ENCODE peak calls at places on chromosomes 3 and 15, in seven cellular contexts. R is mucosa of descending colon, D is Peyer's patch, U is midbrain, T is H9, S is sigmoid colon, F is occipital lobe. A is an unnamed sample.

GRCh38 chr3:7651213-7651612 is 790.3 kb downstream of the GRM7 start:
- DNase-seq in R (no peak), D (no peak), U (no peak), T (no peak), S (no peak), F (no peak), A (no peak)

GRCh38 chr3:58206406-58207011 is 4.3 kb downstream of the DNASE1L3 start:
- DNase-seq in R (no peak), D (no peak), U (no peak), T (no peak), S (no peak), F (peak; percentile 23), A (no peak)

GRCh38 chr15:48858401-48858800 is 19.5 kb upstream of the EID1 start:
- DNase-seq in R (no peak), D (no peak), U (no peak), T (no peak), S (no peak), F (no peak), A (no peak)

GRCh38 chr3:191085091-191085490 is 114.0 kb upstream of the OSTN start:
- DNase-seq in R (no peak), D (no peak), U (no peak), T (no peak), S (no peak), F (no peak), A (no peak)

GRCh38 chr3:133535971-133536634 is 37.4 kb upstream of the CDV3 start:
- DNase-seq in R (no peak), D (no peak), U (no peak), T (no peak), S (no peak), F (no peak), A (no peak)

GRCh38 chr3:177731644-177732268 is 534.5 kb upstream of the TBL1XR1 start:
- DNase-seq in R (no peak), D (no peak), U (no peak), T (no peak), S (no peak), F (no peak), A (no peak)

GRCh38 chr15:63188247-63188936 is 1.0 kb upstream of the RAB8B start:
- DNase-seq in R (no peak), D (no peak), U (peak; percentile 65), T (no peak), S (no peak), F (no peak), A (no peak)

GRCh38 chr15:60993008-60993407 is 236.1 kb downstream of the RORA start:
- DNase-seq in R (no peak), D (no peak), U (no peak), T (no peak), S (no peak), F (no peak), A (no peak)

GRCh38 chr15:60362318-60363023 is 35.3 kb downstream of the ANXA2 start:
- DNase-seq in R (no peak), D (no peak), U (no peak), T (no peak), S (no peak), F (no peak), A (no peak)

GRCh38 chr15:41975679-41976078 is 3.3 kb upstream of the EHD4 start:
- DNase-seq in R (no peak), D (no peak), U (no peak), T (no peak), S (no peak), F (no peak), A (no peak)

GRCh38 chr3:53613111-53613510 is 118.7 kb downstream of the CACNA1D start:
- DNase-seq in R (no peak), D (no peak), U (peak; percentile 30), T (no peak), S (no peak), F (no peak), A (no peak)

GRCh38 chr15:66078196-66078928 is 175.2 kb downstream of the MEGF11 start:
- DNase-seq in R (no peak), D (no peak), U (no peak), T (no peak), S (peak; percentile 40), F (no peak), A (no peak)

GRCh38 chr3:35639251-35640185 is at the start of gene ARPP21:
- DNase-seq in R (peak; percentile 39), D (no peak), U (peak; percentile 39), T (peak; percentile 57), S (peak; percentile 46), F (peak; percentile 71), A (peak; percentile 65)

GRCh38 chr3:187264051-187264450 is 27.5 kb downstream of the MASP1 start:
- DNase-seq in R (no peak), D (no peak), U (no peak), T (no peak), S (no peak), F (no peak), A (no peak)

GRCh38 chr3:163126115-163126514 is 1629.5 kb downstream of the OTOL1 start:
- DNase-seq in R (no peak), D (no peak), U (no peak), T (no peak), S (no peak), F (no peak), A (no peak)

GRCh38 chr15:69031013-69032001 is 16.8 kb downstream of the NOX5 start:
- DNase-seq in R (peak; percentile 62), D (peak; percentile 63), U (no peak), T (peak; percentile 86), S (no peak), F (no peak), A (no peak)

GRCh38 chr15:84104853-84105252 is 130.7 kb upstream of the GOLGA6L4 start:
- DNase-seq in R (no peak), D (no peak), U (no peak), T (no peak), S (no peak), F (no peak), A (no peak)

GRCh38 chr3:171531716-171532115 is 71.5 kb upstream of the TNIK start:
- DNase-seq in R (no peak), D (no peak), U (no peak), T (no peak), S (no peak), F (no peak), A (no peak)

GRCh38 chr15:77029166-77030041 is 34.5 kb downstream of the PSTPIP1 start:
- DNase-seq in R (peak; percentile 68), D (peak; percentile 56), U (no peak), T (peak; percentile 22), S (peak; percentile 49), F (no peak), A (peak; percentile 54)

GRCh38 chr3:46867550-46867898 is 4.3 kb upstream of the MYL3 start:
- DNase-seq in R (peak; percentile 67), D (peak; percentile 65), U (peak; percentile 68), T (no peak), S (peak; percentile 96), F (peak; percentile 9), A (peak; percentile 91)

GRCh38 chr15:41281236-41281635 is 50.2 kb downstream of the CHP1 start:
- DNase-seq in R (no peak), D (no peak), U (no peak), T (no peak), S (no peak), F (no peak), A (no peak)

GRCh38 chr15:33104276-33104675 is 90.2 kb downstream of the FMN1 start:
- DNase-seq in R (no peak), D (no peak), U (no peak), T (no peak), S (no peak), F (no peak), A (no peak)

GRCh38 chr3:25785826-25786225 is 2.6 kb upstream of the NGLY1 start:
- DNase-seq in R (no peak), D (no peak), U (no peak), T (no peak), S (no peak), F (no peak), A (no peak)

GRCh38 chr3:9947025-9947995 is 4.9 kb downstream of the PRRT3 start:
- DNase-seq in R (peak; percentile 86), D (peak; percentile 75), U (peak; percentile 62), T (peak; percentile 84), S (peak; percentile 91), F (peak; percentile 51), A (peak; percentile 92)

GRCh38 chr3:32448686-32449474 is 53.8 kb downstream of the CMTM6 start:
- DNase-seq in R (no peak), D (peak; percentile 44), U (peak; percentile 4), T (no peak), S (peak; percentile 58), F (no peak), A (no peak)

GRCh38 chr15:91407237-91407889 is 307.3 kb downstream of the SV2B start:
- DNase-seq in R (no peak), D (no peak), U (no peak), T (peak; percentile 42), S (no peak), F (no peak), A (no peak)

GRCh38 chr15:61749169-61749568 is 311.1 kb downstream of the VPS13C start:
- DNase-seq in R (no peak), D (no peak), U (no peak), T (no peak), S (no peak), F (no peak), A (no peak)

GRCh38 chr15:77632760-77633133 is at the start of gene LINGO1:
- DNase-seq in R (no peak), D (no peak), U (peak; percentile 59), T (no peak), S (no peak), F (peak; percentile 51), A (no peak)

GRCh38 chr3:70829101-70829500 is 516.7 kb upstream of the MDFIC2 start:
- DNase-seq in R (no peak), D (no peak), U (no peak), T (no peak), S (no peak), F (no peak), A (no peak)

GRCh38 chr15:76449455-76449854 is 112.9 kb downstream of the ISL2 start:
- DNase-seq in R (no peak), D (no peak), U (no peak), T (no peak), S (no peak), F (no peak), A (no peak)

GRCh38 chr15:24848050-24848449 is 106.7 kb upstream of the SNRPN start:
- DNase-seq in R (no peak), D (no peak), U (peak; percentile 48), T (peak; percentile 76), S (peak; percentile 66), F (no peak), A (peak; percentile 33)

GRCh38 chr3:4750306-4751056 is 228.8 kb upstream of the BHLHE40 start:
- DNase-seq in R (no peak), D (no peak), U (peak; percentile 27), T (no peak), S (peak; percentile 81), F (peak; percentile 56), A (peak; percentile 54)

GRCh38 chr3:71870966-71871512 is 86.1 kb upstream of the PROK2 start:
- DNase-seq in R (no peak), D (no peak), U (no peak), T (no peak), S (no peak), F (no peak), A (no peak)

GRCh38 chr15:83475551-83475950 is 28.4 kb downstream of the SH3GL3 start:
- DNase-seq in R (no peak), D (no peak), U (no peak), T (no peak), S (no peak), F (no peak), A (no peak)

GRCh38 chr15:91478717-91479191 is 374.8 kb upstream of the SLCO3A1 start:
- DNase-seq in R (no peak), D (no peak), U (no peak), T (no peak), S (no peak), F (no peak), A (no peak)

GRCh38 chr3:52774901-52775864 is 2.2 kb upstream of the ITIH1 start:
- DNase-seq in R (no peak), D (no peak), U (no peak), T (no peak), S (peak; percentile 41), F (no peak), A (no peak)

GRCh38 chr3:105656607-105657504 is 212.0 kb downstream of the CBLB start:
- DNase-seq in R (no peak), D (no peak), U (no peak), T (no peak), S (no peak), F (no peak), A (no peak)

GRCh38 chr3:54863366-54863765 is 64.5 kb downstream of the LRTM1 start:
- DNase-seq in R (no peak), D (no peak), U (no peak), T (no peak), S (no peak), F (no peak), A (no peak)

A was measured in posterior cingulate gyrus.